ENCODE peak calls at places on chromosomes 12 and 14, in eight cellular contexts. One of them, this sample, is unnamed.
A peak's percentile ranks its signal among the peaks of the same experiment; 100 is the strongest.

GRCh38 chr14:65336191-65336591 is 76.3 kb upstream of the FUT8 start:
- DNase-seq in RWPE2: no peak
- DNase-seq in A549: no peak
- DNase-seq in IMR-90: peak; percentile 73
- DNase-seq in AG09309: no peak
- DNase-seq in lower leg skin: no peak
- DNase-seq in fibroblast of lung: peak; percentile 41
- DNase-seq in fibroblast of mammary gland: peak; percentile 76
- DNase-seq in this sample: peak; percentile 54

GRCh38 chr12:50750366-50750765 is 13.5 kb upstream of the ATF1 start:
- DNase-seq in RWPE2: no peak
- DNase-seq in A549: no peak
- DNase-seq in IMR-90: no peak
- DNase-seq in AG09309: no peak
- DNase-seq in lower leg skin: no peak
- DNase-seq in fibroblast of lung: no peak
- DNase-seq in fibroblast of mammary gland: no peak
- DNase-seq in this sample: no peak

GRCh38 chr12:47813491-47814196 is 6.1 kb downstream of the HDAC7 start:
- DNase-seq in RWPE2: no peak
- DNase-seq in A549: peak; percentile 58
- DNase-seq in IMR-90: no peak
- DNase-seq in AG09309: no peak
- DNase-seq in lower leg skin: no peak
- DNase-seq in fibroblast of lung: no peak
- DNase-seq in fibroblast of mammary gland: peak; percentile 28
- DNase-seq in this sample: peak; percentile 38

GRCh38 chr14:100450049-100450448 is 126.9 kb downstream of the SLC25A47 start:
- DNase-seq in RWPE2: no peak
- DNase-seq in A549: no peak
- DNase-seq in IMR-90: no peak
- DNase-seq in AG09309: no peak
- DNase-seq in lower leg skin: no peak
- DNase-seq in fibroblast of lung: no peak
- DNase-seq in fibroblast of mammary gland: no peak
- DNase-seq in this sample: no peak

GRCh38 chr12:71214511-71215285 is 56.9 kb upstream of the TSPAN8 start:
- DNase-seq in RWPE2: no peak
- DNase-seq in A549: no peak
- DNase-seq in IMR-90: no peak
- DNase-seq in AG09309: no peak
- DNase-seq in lower leg skin: no peak
- DNase-seq in fibroblast of lung: no peak
- DNase-seq in fibroblast of mammary gland: no peak
- DNase-seq in this sample: no peak

GRCh38 chr12:122880668-122881067 is 15.3 kb downstream of the VPS37B start:
- DNase-seq in RWPE2: no peak
- DNase-seq in A549: peak; percentile 65
- DNase-seq in IMR-90: peak; percentile 51
- DNase-seq in AG09309: no peak
- DNase-seq in lower leg skin: no peak
- DNase-seq in fibroblast of lung: peak; percentile 61
- DNase-seq in fibroblast of mammary gland: peak; percentile 81
- DNase-seq in this sample: peak; percentile 75

GRCh38 chr12:110270125-110270962 is 10.7 kb upstream of the ATP2A2 start:
- DNase-seq in RWPE2: peak; percentile 72
- DNase-seq in A549: peak; percentile 65
- DNase-seq in IMR-90: peak; percentile 73
- DNase-seq in AG09309: no peak
- DNase-seq in lower leg skin: no peak
- DNase-seq in fibroblast of lung: peak; percentile 62
- DNase-seq in fibroblast of mammary gland: peak; percentile 81
- DNase-seq in this sample: peak; percentile 54

GRCh38 chr14:59301354-59301753 is 112.9 kb downstream of the DAAM1 start:
- DNase-seq in RWPE2: no peak
- DNase-seq in A549: no peak
- DNase-seq in IMR-90: no peak
- DNase-seq in AG09309: no peak
- DNase-seq in lower leg skin: no peak
- DNase-seq in fibroblast of lung: no peak
- DNase-seq in fibroblast of mammary gland: no peak
- DNase-seq in this sample: no peak

GRCh38 chr14:92567173-92567725 is 53.7 kb downstream of the RIN3 start:
- DNase-seq in RWPE2: no peak
- DNase-seq in A549: no peak
- DNase-seq in IMR-90: no peak
- DNase-seq in AG09309: no peak
- DNase-seq in lower leg skin: no peak
- DNase-seq in fibroblast of lung: no peak
- DNase-seq in fibroblast of mammary gland: no peak
- DNase-seq in this sample: no peak

GRCh38 chr14:73365727-73366126 is 92.6 kb downstream of the NUMB start:
- DNase-seq in RWPE2: no peak
- DNase-seq in A549: no peak
- DNase-seq in IMR-90: peak; percentile 8
- DNase-seq in AG09309: no peak
- DNase-seq in lower leg skin: no peak
- DNase-seq in fibroblast of lung: peak; percentile 60
- DNase-seq in fibroblast of mammary gland: peak; percentile 24
- DNase-seq in this sample: no peak

GRCh38 chr12:52055781-52056711 is 4.8 kb downstream of the NR4A1 start:
- DNase-seq in RWPE2: no peak
- DNase-seq in A549: no peak
- DNase-seq in IMR-90: peak; percentile 56
- DNase-seq in AG09309: no peak
- DNase-seq in lower leg skin: no peak
- DNase-seq in fibroblast of lung: peak; percentile 43
- DNase-seq in fibroblast of mammary gland: no peak
- DNase-seq in this sample: no peak

GRCh38 chr12:52052471-52053186 is 1.4 kb downstream of the NR4A1 start:
- DNase-seq in RWPE2: no peak
- DNase-seq in A549: no peak
- DNase-seq in IMR-90: peak; percentile 47
- DNase-seq in AG09309: no peak
- DNase-seq in lower leg skin: no peak
- DNase-seq in fibroblast of lung: peak; percentile 39
- DNase-seq in fibroblast of mammary gland: no peak
- DNase-seq in this sample: no peak

GRCh38 chr12:52053570-52054209 is 2.4 kb downstream of the NR4A1 start:
- DNase-seq in RWPE2: no peak
- DNase-seq in A549: no peak
- DNase-seq in IMR-90: peak; percentile 64
- DNase-seq in AG09309: no peak
- DNase-seq in lower leg skin: no peak
- DNase-seq in fibroblast of lung: peak; percentile 58
- DNase-seq in fibroblast of mammary gland: no peak
- DNase-seq in this sample: no peak

GRCh38 chr12:52054838-52055741 is 3.8 kb downstream of the NR4A1 start:
- DNase-seq in RWPE2: no peak
- DNase-seq in A549: no peak
- DNase-seq in IMR-90: peak; percentile 44
- DNase-seq in AG09309: no peak
- DNase-seq in lower leg skin: no peak
- DNase-seq in fibroblast of lung: peak; percentile 15
- DNase-seq in fibroblast of mammary gland: no peak
- DNase-seq in this sample: no peak

DNA sequence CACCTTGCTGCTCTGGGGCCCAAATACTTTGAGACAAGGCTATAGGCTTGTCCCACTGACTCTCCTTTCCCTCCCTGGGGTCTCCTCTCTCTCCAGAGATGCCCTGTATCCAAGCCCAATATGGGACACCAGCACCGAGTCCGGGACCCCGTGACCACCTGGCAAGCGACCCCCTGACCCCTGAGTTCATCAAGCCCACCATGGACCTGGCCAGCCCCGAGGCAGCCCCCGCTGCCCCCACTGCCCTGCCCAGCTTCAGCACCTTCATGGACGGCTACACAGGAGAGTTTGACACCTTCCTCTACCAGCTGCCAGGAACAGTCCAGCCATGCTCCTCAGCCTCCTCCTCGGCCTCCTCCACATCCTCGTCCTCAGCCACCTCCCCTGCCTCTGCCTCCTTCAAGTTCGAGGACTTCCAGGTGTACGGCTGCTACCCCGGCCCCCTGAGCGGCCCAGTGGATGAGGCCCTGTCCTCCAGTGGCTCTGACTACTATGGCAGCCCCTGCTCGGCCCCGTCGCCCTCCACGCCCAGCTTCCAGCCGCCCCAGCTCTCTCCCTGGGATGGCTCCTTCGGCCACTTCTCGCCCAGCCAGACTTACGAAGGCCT is 3.1 kb downstream of the NR4A1 start:
- DNase-seq in RWPE2: no peak
- DNase-seq in A549: no peak
- DNase-seq in IMR-90: no peak
- DNase-seq in AG09309: no peak
- DNase-seq in lower leg skin: no peak
- DNase-seq in fibroblast of lung: peak; percentile 35
- DNase-seq in fibroblast of mammary gland: no peak
- DNase-seq in this sample: no peak
- H3K4me3 ChIP-seq in RWPE2: no peak overlapping the region
- H3K4me3 ChIP-seq in A549: no peak overlapping the region
- H3K4me3 ChIP-seq in IMR-90: no peak overlapping the region
- H3K4me3 ChIP-seq in AG09309: no peak overlapping the region
- H3K4me3 ChIP-seq in lower leg skin: no peak overlapping the region
- H3K4me3 ChIP-seq in fibroblast of lung: no peak overlapping the region
- H3K4me3 ChIP-seq in fibroblast of mammary gland: no peak overlapping the region
- H3K4me3 ChIP-seq in this sample: no peak overlapping the region

DNA sequence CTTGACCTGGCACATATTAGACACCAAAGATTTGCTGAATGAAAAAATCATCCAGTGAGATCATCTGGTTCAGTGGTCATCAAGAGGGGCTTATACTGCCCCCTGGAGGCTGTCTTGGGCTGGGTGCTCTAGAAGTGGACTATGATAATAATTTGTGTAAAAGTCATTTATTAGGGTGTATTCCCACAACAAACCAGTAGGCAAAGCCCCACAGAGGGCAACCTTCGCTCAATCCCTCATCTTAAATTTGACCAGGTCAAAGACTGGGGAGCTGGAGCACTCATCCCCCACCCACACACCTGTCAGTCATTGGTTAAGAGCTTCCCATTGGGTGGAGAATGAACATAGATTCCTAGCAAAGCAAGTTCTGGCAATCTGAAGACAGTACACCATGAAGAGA is 20.0 kb upstream of the FICD start:
- DNase-seq in RWPE2: no peak
- DNase-seq in A549: peak; percentile 55
- DNase-seq in IMR-90: peak; percentile 12
- DNase-seq in AG09309: no peak
- DNase-seq in lower leg skin: no peak
- DNase-seq in fibroblast of lung: peak; percentile 24
- DNase-seq in fibroblast of mammary gland: peak; percentile 51
- DNase-seq in this sample: peak; percentile 51
- TF ChIP-seq CTCF in RWPE2: peak; percentile 57
- TF ChIP-seq CTCF in A549: peak; percentile 45
- TF ChIP-seq CTCF in IMR-90: peak; percentile 50
- TF ChIP-seq CTCF in AG09309: peak; percentile 60
- TF ChIP-seq CTCF in lower leg skin: no peak
- TF ChIP-seq CTCF in fibroblast of lung: peak; percentile 24
- TF ChIP-seq CTCF in fibroblast of mammary gland: peak; percentile 71
- TF ChIP-seq CTCF in this sample: peak; percentile 48

GRCh38 chr12:6716874-6717437 is 6.9 kb upstream of the COPS7A start:
- DNase-seq in RWPE2: no peak
- DNase-seq in A549: no peak
- DNase-seq in IMR-90: no peak
- DNase-seq in AG09309: no peak
- DNase-seq in lower leg skin: no peak
- DNase-seq in fibroblast of lung: no peak
- DNase-seq in fibroblast of mammary gland: no peak
- DNase-seq in this sample: no peak

GRCh38 chr12:6725350-6725749 is 1.5 kb downstream of the COPS7A start:
- DNase-seq in RWPE2: no peak
- DNase-seq in A549: no peak
- DNase-seq in IMR-90: no peak
- DNase-seq in AG09309: no peak
- DNase-seq in lower leg skin: no peak
- DNase-seq in fibroblast of lung: no peak
- DNase-seq in fibroblast of mammary gland: no peak
- DNase-seq in this sample: no peak

GRCh38 chr12:6723607-6724408 is at the start of gene COPS7A:
- DNase-seq in RWPE2: peak; percentile 98
- DNase-seq in A549: peak; percentile 99
- DNase-seq in IMR-90: peak; percentile 98
- DNase-seq in AG09309: peak; percentile 89
- DNase-seq in lower leg skin: peak; percentile 98
- DNase-seq in fibroblast of lung: peak; percentile 99
- DNase-seq in fibroblast of mammary gland: peak; percentile 98
- DNase-seq in this sample: peak; percentile 97

GRCh38 chr12:6724409-6724797 is 557 bp downstream of the COPS7A start:
- DNase-seq in RWPE2: no peak
- DNase-seq in A549: no peak
- DNase-seq in IMR-90: peak; percentile 16
- DNase-seq in AG09309: no peak
- DNase-seq in lower leg skin: peak; percentile 21
- DNase-seq in fibroblast of lung: no peak
- DNase-seq in fibroblast of mammary gland: peak; percentile 26
- DNase-seq in this sample: peak; percentile 47

DNA sequence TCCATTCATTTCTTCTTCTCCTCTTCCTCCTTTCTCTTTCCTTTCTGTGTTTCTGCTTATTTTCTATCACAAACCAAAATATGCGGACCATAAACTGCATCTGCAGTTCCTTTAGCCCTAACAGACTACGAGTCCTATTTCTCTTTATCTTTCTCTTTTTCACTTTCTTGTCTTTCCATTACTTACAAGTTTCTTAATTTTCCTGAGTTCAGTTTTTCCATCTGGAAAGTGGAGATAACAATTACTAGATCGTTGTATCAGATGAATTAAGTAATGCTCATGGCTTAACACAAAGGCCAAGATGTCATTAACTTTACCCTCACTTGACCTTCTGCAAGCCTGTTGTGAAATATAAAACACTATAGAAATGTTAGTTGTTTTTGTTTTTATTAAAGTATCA is 983 bp upstream of the COPS7A start:
- DNase-seq in RWPE2: no peak
- DNase-seq in A549: no peak
- DNase-seq in IMR-90: no peak
- DNase-seq in AG09309: no peak
- DNase-seq in lower leg skin: no peak
- DNase-seq in fibroblast of lung: no peak
- DNase-seq in fibroblast of mammary gland: no peak
- DNase-seq in this sample: no peak
- H3K4me3 ChIP-seq in RWPE2: peak overlapping the region; percentile 52
- H3K4me3 ChIP-seq in A549: peak overlapping the region; percentile 61
- H3K4me3 ChIP-seq in IMR-90: no peak overlapping the region
- H3K4me3 ChIP-seq in AG09309: no peak overlapping the region
- H3K4me3 ChIP-seq in lower leg skin: no peak overlapping the region
- H3K4me3 ChIP-seq in fibroblast of lung: no peak overlapping the region
- H3K4me3 ChIP-seq in fibroblast of mammary gland: no peak overlapping the region
- H3K4me3 ChIP-seq in this sample: no peak overlapping the region

DNA sequence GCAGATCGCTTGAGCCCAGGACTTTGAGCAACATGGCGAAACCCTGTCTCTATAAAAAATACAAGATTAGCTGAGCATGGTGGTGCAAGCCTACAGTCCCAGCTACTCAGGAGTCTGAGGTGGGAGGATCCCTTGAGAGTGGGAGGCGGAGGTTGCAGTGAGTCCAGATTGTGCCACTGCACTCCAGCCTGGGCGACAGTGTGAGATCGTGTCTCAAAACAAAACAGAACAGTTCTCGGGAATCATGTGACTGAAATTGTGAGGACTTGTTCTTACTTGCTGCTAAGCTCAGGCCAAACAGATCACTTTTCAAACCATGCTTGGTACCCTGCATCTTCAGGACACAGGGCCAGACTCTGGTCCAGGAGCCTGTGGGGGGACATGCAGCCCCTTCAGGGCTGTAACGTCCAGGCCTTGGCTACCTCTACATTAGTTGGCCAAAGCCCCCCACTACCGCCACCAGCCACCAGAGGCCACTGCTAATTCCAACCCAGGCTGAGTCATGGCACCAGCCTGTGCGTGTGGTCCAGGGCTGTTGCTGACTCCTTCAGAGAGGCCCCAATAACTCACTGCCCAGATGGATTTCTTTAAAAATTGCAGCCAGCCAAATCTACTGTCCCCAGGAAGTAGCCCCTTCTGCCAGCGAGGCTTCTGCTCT is 33.4 kb upstream of the SYNDIG1L start:
- DNase-seq in RWPE2: no peak
- DNase-seq in A549: peak; percentile 51
- DNase-seq in IMR-90: peak; percentile 69
- DNase-seq in AG09309: peak; percentile 42
- DNase-seq in lower leg skin: no peak
- DNase-seq in fibroblast of lung: peak; percentile 51
- DNase-seq in fibroblast of mammary gland: peak; percentile 75
- DNase-seq in this sample: peak; percentile 73
- TF ChIP-seq CTCF in RWPE2: peak; percentile 81
- TF ChIP-seq CTCF in A549: peak; percentile 33
- TF ChIP-seq CTCF in IMR-90: peak; percentile 75
- TF ChIP-seq CTCF in AG09309: peak; percentile 87
- TF ChIP-seq CTCF in lower leg skin: no peak
- TF ChIP-seq CTCF in fibroblast of lung: peak; percentile 55
- TF ChIP-seq CTCF in fibroblast of mammary gland: peak; percentile 81
- TF ChIP-seq CTCF in this sample: peak; percentile 85

This sample was measured in foreskin fibroblast.